ENCODE peak calls at places on chromosomes 4 and X, in six cellular contexts. H is GM12865, R is fibroblast of pulmonary artery, D is mucosa of gallbladder, O is NCI-H226, V is GM04503. E is an unnamed sample.

GRCh38 chrX:48939417-48940228 is 17.8 kb downstream of the OTUD5 start:
- DNase-seq in D (no peak), H (peak), R (no peak), V (no peak), O (no peak), E (no peak)

GRCh38 chr4:28373601-28374000 is 1513.0 kb downstream of the STIM2 start:
- DNase-seq in R (peak), V (no peak), D (no peak), H (no peak), O (peak), E (no peak)

GRCh38 chr4:139455187-139455586 is 1.3 kb downstream of the RAB33B start:
- DNase-seq in H (no peak), D (no peak), V (no peak), O (no peak), R (no peak), E (no peak)

GRCh38 chr4:155187989-155188388 is 20.4 kb upstream of the NPY2R start:
- DNase-seq in O (no peak), V (no peak), H (no peak), R (no peak), D (no peak), E (no peak)

GRCh38 chrX:80808854-80809493 is 703 bp downstream of the BRWD3 start:
- DNase-seq in H (peak), D (no peak), R (no peak), V (no peak), O (peak), E (peak)

GRCh38 chr4:24858550-24858949 is 54.3 kb downstream of the CCDC149 start:
- DNase-seq in D (no peak), H (no peak), O (no peak), R (no peak), V (no peak), E (no peak)

GRCh38 chrX:123731987-123732678 is 719 bp downstream of the THOC2 start:
- DNase-seq in R (no peak), V (no peak), D (no peak), O (no peak), H (peak), E (peak)

GRCh38 chrX:150236304-150236703 is 126.8 kb upstream of the MAMLD1 start:
- DNase-seq in O (no peak), V (no peak), D (no peak), R (no peak), H (no peak), E (no peak)

GRCh38 chr4:113209652-113210320 is 160.3 kb downstream of the ANK2 start:
- DNase-seq in V (no peak), H (no peak), D (no peak), R (no peak), O (no peak), E (no peak)

GRCh38 chrX:107135076-107135964 is 16.7 kb upstream of the RBM41 start:
- DNase-seq in O (peak), V (no peak), R (peak), H (no peak), D (peak), E (no peak)

GRCh38 chr4:3207531-3208037 is 41.4 kb upstream of the MSANTD1 start:
- DNase-seq in D (no peak), H (no peak), O (no peak), V (peak), R (peak), E (no peak)

GRCh38 chr4:86338989-86339388 is 20.9 kb downstream of the MAPK10 start:
- DNase-seq in V (peak), R (peak), H (no peak), D (no peak), O (peak), E (no peak)

GRCh38 chr4:148054275-148054674 is 322.4 kb downstream of the ARHGAP10 start:
- DNase-seq in O (no peak), R (no peak), D (no peak), V (no peak), H (peak), E (peak)

GRCh38 chr4:1208266-1208961 is 36.0 kb upstream of the SPON2 start:
- DNase-seq in D (no peak), O (no peak), H (no peak), V (no peak), R (peak), E (no peak)

GRCh38 chr4:155878611-155879010 is 12.5 kb upstream of the ASIC5 start:
- DNase-seq in R (no peak), D (no peak), O (no peak), V (no peak), H (no peak), E (no peak)

GRCh38 chrX:119885554-119886428 is 9.9 kb upstream of the AKAP14 start:
- DNase-seq in O (peak), R (no peak), H (peak), V (no peak), D (no peak), E (no peak)

GRCh38 chr4:58665649-58666048 is 1555.5 kb upstream of the IGFBP7 start:
- DNase-seq in R (no peak), D (no peak), H (no peak), O (no peak), V (no peak), E (no peak)

GRCh38 chr4:173257732-173258717 is 76.1 kb downstream of the HMGB2 start:
- DNase-seq in D (peak), V (peak), R (peak), H (peak), O (peak), E (peak)

GRCh38 chr4:81789741-81790402 is 318.2 kb upstream of the RASGEF1B start:
- DNase-seq in R (no peak), V (no peak), O (no peak), H (no peak), D (no peak), E (no peak)

E was measured in D341Med.